ENCODE peak calls at places on chromosome 20, in seven cellular contexts. A is IMR-90, R is mesenchymal stem cell, Q is neuronal stem cell, B is H9, C is H1, N is mesendoderm. I is an unnamed sample.

GRCh38 chr20:46894971-46895905 is 595 bp downstream of the EYA2 start:
- DNase-seq in A (peak), Q (peak), C (peak), R (no peak), B (peak), N (peak), I (peak)

GRCh38 chr20:22684072-22684762 is 99.8 kb upstream of the FOXA2 start:
- DNase-seq in C (peak), B (peak), N (peak), A (peak), Q (peak), R (peak), I (peak)

GRCh38 chr20:34262488-34263288 is 21.5 kb downstream of the ASIP start:
- DNase-seq in C (no peak), B (no peak), Q (no peak), N (peak), A (peak), R (peak), I (peak)

GRCh38 chr20:46243707-46244628 is 64.3 kb downstream of the CDH22 start:
- DNase-seq in N (peak), A (peak), R (no peak), C (no peak), B (no peak), Q (no peak), I (no peak)

GRCh38 chr20:52305029-52305645 is 113.6 kb upstream of the ZFP64 start:
- DNase-seq in Q (no peak), B (no peak), C (no peak), R (no peak), A (no peak), N (no peak), I (peak)

GRCh38 chr20:19886666-19887288 is 128.7 kb downstream of the RIN2 start:
- DNase-seq in C (no peak), A (peak), N (peak), B (no peak), Q (no peak), R (peak), I (no peak)

GRCh38 chr20:57680131-57680716 is 29.6 kb downstream of the PMEPA1 start:
- DNase-seq in Q (no peak), C (no peak), A (no peak), R (no peak), N (no peak), B (no peak), I (no peak)

GRCh38 chr20:51531141-51531710 is 11.3 kb downstream of the NFATC2 start:
- DNase-seq in R (no peak), C (no peak), A (peak), N (no peak), B (no peak), Q (no peak), I (peak)

GRCh38 chr20:14829897-14830296 is 492.5 kb upstream of the FLRT3 start:
- DNase-seq in B (no peak), C (no peak), A (no peak), N (no peak), Q (no peak), R (no peak), I (no peak)

GRCh38 chr20:13771853-13772453 is 12.8 kb downstream of the ESF1 start:
- DNase-seq in R (peak), A (peak), Q (no peak), B (no peak), C (no peak), N (peak), I (no peak)

GRCh38 chr20:24032412-24032898 is 43.9 kb upstream of the GGTLC1 start:
- DNase-seq in Q (no peak), R (no peak), C (no peak), N (no peak), A (no peak), B (no peak), I (no peak)

GRCh38 chr20:52192296-52193007 is 873 bp upstream of the ZFP64 start:
- DNase-seq in B (peak), Q (peak), N (peak), R (peak), C (no peak), A (no peak), I (peak)

GRCh38 chr20:2131366-2131765 is 29.7 kb downstream of the STK35 start:
- DNase-seq in N (no peak), C (no peak), A (peak), B (no peak), Q (no peak), R (peak), I (peak)

GRCh38 chr20:4406627-4407026 is 315.1 kb upstream of the PRND start:
- DNase-seq in B (no peak), N (no peak), R (peak), C (no peak), Q (no peak), A (peak), I (peak)

GRCh38 chr20:8994045-8994444 is 74.8 kb upstream of the PLCB4 start:
- DNase-seq in N (no peak), C (no peak), A (no peak), R (no peak), Q (no peak), B (no peak), I (no peak)

GRCh38 chr20:53857723-53858236 is 212.6 kb downstream of the BCAS1 start:
- DNase-seq in N (no peak), R (no peak), A (no peak), C (no peak), B (peak), Q (no peak), I (no peak)
- H3K4me2 ChIP-seq in N (no peak), R (no peak), A (no peak), C (no peak), B (no peak), Q (no peak), I (no peak)

GRCh38 chr20:44426879-44427785 is 48.5 kb upstream of the TTPAL start:
- DNase-seq in A (no peak), R (no peak), Q (no peak), N (no peak), B (no peak), C (no peak), I (no peak)
- H3K18ac ChIP-seq in A (no peak), R (no peak), Q (no peak), N (no peak), B (no peak), C (no peak), I (no peak)

GRCh38 chr20:17990278-17990972 is 21.6 kb downstream of the MGME1 start:
- DNase-seq in A (peak), R (peak), N (no peak), C (no peak), Q (no peak), B (no peak), I (peak)

GRCh38 chr20:17995967-17996819 is 27.4 kb downstream of the MGME1 start:
- DNase-seq in Q (peak), C (no peak), A (peak), R (peak), N (peak), B (no peak), I (peak)

GRCh38 chr20:17992847-17993508 is 24.2 kb downstream of the MGME1 start:
- DNase-seq in C (no peak), A (peak), N (no peak), R (no peak), B (no peak), Q (no peak), I (no peak)

GRCh38 chr20:17993546-17993945 is 24.7 kb downstream of the MGME1 start:
- DNase-seq in B (no peak), Q (no peak), C (no peak), R (no peak), A (no peak), N (no peak), I (no peak)

DNA sequence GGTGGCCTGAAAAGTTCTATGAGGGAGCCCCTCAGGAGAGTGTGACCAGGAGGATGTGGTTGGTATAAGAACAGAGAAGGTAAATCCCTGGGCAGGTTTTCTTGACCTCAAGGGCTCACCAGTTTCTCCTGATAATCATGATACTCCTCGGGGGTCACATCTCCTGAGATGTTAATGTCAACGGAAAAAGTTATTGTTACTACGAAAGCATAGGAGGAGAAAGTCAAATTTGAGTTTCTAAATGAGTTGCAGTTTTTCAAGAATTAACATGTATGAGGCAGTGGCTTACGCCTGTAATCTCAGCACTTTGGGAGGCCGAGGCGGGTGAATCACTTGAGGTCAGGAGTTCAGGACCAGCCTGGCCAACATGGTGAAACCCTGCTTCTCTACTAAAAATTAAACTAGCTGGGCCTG is 23.4 kb downstream of the MGME1 start:
- DNase-seq in R (no peak), A (no peak), B (no peak), C (no peak), Q (no peak), N (no peak), I (no peak)
- H2BK120ac ChIP-seq in R (no peak), A (no peak), B (no peak), C (no peak), Q (no peak), N (no peak), I (no peak)

DNA sequence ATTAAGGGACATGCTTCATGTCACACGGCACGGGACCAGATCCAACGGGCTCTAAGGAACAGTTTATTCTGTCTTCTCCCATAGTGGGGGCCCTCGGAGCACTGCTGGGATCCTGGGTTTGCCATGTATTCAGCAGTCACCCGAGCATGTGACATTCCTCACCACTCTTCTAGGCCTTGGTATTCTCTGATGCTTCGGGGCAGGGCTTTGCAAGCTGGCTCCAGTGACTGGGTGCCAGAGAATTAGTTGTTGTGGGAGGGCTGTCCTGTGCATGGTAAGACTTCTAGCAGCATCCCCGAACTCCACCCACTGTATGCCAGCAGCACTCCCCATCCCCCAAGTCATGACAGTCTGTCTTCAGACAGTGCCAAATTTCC is 5.4 kb downstream of the CCN5 start:
- DNase-seq in B (no peak), A (peak), Q (no peak), N (peak), R (peak), C (no peak), I (no peak)
- H3K4me2 ChIP-seq in B (no peak), A (peak), Q (no peak), N (no peak), R (no peak), C (no peak), I (no peak)